ENCODE peak calls at places on chromosomes 12 and 14, in ten cellular contexts. W, I, F, J, H, Q, Y, V, O and C are unnamed samples.
A peak's percentile ranks its signal among the peaks of the same experiment; 100 is the strongest.

GRCh38 chr12:128792881-128793280 is 30.9 kb downstream of the SLC15A4 start:
- DNase-seq in O (no peak), W (no peak), J (no peak), Y (no peak), F (no peak), V (no peak), Q (no peak), H (no peak), I (no peak), C (no peak)

GRCh38 chr12:47820631-47821345 is 1.1 kb upstream of the HDAC7 start:
- DNase-seq in V (peak; percentile 98), Y (no peak), F (no peak), O (peak; percentile 92), I (peak; percentile 92), H (no peak), Q (peak; percentile 62), J (peak; percentile 92), W (peak; percentile 61), C (peak; percentile 97)

GRCh38 chr14:99579077-99579836 is 24.8 kb downstream of the CCDC85C start:
- DNase-seq in O (peak; percentile 78), Q (no peak), J (peak; percentile 75), I (no peak), V (no peak), F (no peak), H (no peak), W (no peak), Y (no peak), C (peak; percentile 84)

GRCh38 chr12:56951582-56952339 is 5.6 kb downstream of the RDH16 start:
- DNase-seq in Y (no peak), O (no peak), V (no peak), H (no peak), J (no peak), Q (no peak), I (no peak), F (no peak), W (no peak), C (no peak)

GRCh38 chr12:119036878-119037493 is 55.6 kb downstream of the SRRM4 start:
- DNase-seq in I (peak; percentile 82), W (peak; percentile 60), J (no peak), V (peak; percentile 51), F (peak; percentile 18), O (peak; percentile 39), Q (no peak), Y (peak; percentile 74), H (peak; percentile 29), C (peak; percentile 39)

GRCh38 chr12:66514581-66514980 is 164.3 kb downstream of the GRIP1 start:
- DNase-seq in J (peak; percentile 45), Y (peak; percentile 25), V (peak; percentile 62), I (no peak), W (no peak), Q (no peak), F (no peak), O (no peak), H (no peak), C (peak; percentile 10)

GRCh38 chr12:91180162-91180561 is 2.5 kb downstream of the DCN start:
- DNase-seq in W (no peak), I (no peak), V (peak; percentile 18), J (no peak), F (no peak), H (no peak), Q (no peak), Y (peak; percentile 62), O (no peak), C (no peak)

GRCh38 chr12:89319111-89319510 is 33.2 kb downstream of the DUSP6 start:
- DNase-seq in Y (no peak), H (no peak), I (no peak), F (no peak), O (no peak), V (peak; percentile 7), W (no peak), Q (no peak), J (no peak), C (no peak)

GRCh38 chr12:109459247-109459646 is 17.9 kb downstream of the KCTD10 start:
- DNase-seq in V (peak; percentile 49), W (no peak), Y (no peak), J (no peak), Q (no peak), F (no peak), H (no peak), O (no peak), I (no peak), C (no peak)

GRCh38 chr14:55188686-55189295 is 2.6 kb downstream of the DLGAP5 start:
- DNase-seq in O (no peak), Q (no peak), V (peak; percentile 61), H (no peak), I (no peak), W (no peak), F (no peak), J (no peak), Y (no peak), C (no peak)

GRCh38 chr14:55194656-55195355 is 3.4 kb upstream of the DLGAP5 start:
- DNase-seq in F (no peak), Q (no peak), I (no peak), W (no peak), O (no peak), V (no peak), Y (no peak), H (no peak), J (no peak), C (no peak)

GRCh38 chr14:55191101-55191880 is at the start of gene DLGAP5:
- DNase-seq in J (peak; percentile 94), O (peak; percentile 96), W (peak; percentile 91), Y (peak; percentile 100), F (peak; percentile 91), I (peak; percentile 99), H (peak; percentile 98), Q (peak; percentile 97), V (peak; percentile 97), C (peak; percentile 100)

GRCh38 chr14:55191881-55192616 is 664 bp upstream of the DLGAP5 start:
- DNase-seq in F (no peak), V (peak; percentile 53), W (peak; percentile 6), Y (no peak), O (peak; percentile 5), I (no peak), J (no peak), Q (no peak), H (peak; percentile 14), C (no peak)
- H3K9me2 ChIP-seq in F (no peaks in the 10 kb centered on the region), V (no peaks in the 10 kb centered on the region), W (no peaks in the 10 kb centered on the region), Y (no peaks in the 10 kb centered on the region), O (no peaks in the 10 kb centered on the region), I (no peaks in the 10 kb centered on the region), J (no peaks in the 10 kb centered on the region), Q (no peaks in the 10 kb centered on the region), H (no peaks in the 10 kb centered on the region), C (no peaks in the 10 kb centered on the region)

DNA sequence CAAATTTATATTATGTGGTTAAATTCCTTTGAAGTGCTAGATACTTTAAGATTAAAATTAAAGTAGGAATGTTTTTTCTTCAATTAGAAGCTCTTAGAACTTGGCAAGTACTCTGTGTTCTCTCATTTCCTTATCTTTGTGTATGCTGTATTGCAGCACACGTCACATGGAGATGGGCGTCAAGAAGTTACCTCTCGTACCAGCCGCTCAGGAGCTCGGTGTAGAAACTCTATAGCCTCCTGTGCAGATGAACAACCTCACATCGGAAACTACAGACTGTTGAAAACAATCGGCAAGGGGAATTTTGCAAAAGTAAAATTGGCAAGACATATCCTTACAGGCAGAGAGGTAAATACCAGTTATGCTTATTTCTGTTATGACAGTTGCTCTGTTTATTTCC is 19.7 kb downstream of the MARK3 start:
- DNase-seq in J (no peak), H (no peak), I (no peak), Y (no peak), F (no peak), O (peak; percentile 44), V (no peak), W (no peak), Q (no peak), C (no peak)
- H3K4me1 ChIP-seq in J (peaks cover 32% of the 10 kb centered on the region), H (peaks cover 34% of the 10 kb centered on the region), I (peaks cover 32% of the 10 kb centered on the region), Y (peaks cover 43% of the 10 kb centered on the region), F (peaks cover 7% of the 10 kb centered on the region), O (peaks cover 19% of the 10 kb centered on the region), V (peaks cover 48% of the 10 kb centered on the region), W (peaks cover 10% of the 10 kb centered on the region), Q (peaks cover 7% of the 10 kb centered on the region), C (peaks cover 18% of the 10 kb centered on the region)

DNA sequence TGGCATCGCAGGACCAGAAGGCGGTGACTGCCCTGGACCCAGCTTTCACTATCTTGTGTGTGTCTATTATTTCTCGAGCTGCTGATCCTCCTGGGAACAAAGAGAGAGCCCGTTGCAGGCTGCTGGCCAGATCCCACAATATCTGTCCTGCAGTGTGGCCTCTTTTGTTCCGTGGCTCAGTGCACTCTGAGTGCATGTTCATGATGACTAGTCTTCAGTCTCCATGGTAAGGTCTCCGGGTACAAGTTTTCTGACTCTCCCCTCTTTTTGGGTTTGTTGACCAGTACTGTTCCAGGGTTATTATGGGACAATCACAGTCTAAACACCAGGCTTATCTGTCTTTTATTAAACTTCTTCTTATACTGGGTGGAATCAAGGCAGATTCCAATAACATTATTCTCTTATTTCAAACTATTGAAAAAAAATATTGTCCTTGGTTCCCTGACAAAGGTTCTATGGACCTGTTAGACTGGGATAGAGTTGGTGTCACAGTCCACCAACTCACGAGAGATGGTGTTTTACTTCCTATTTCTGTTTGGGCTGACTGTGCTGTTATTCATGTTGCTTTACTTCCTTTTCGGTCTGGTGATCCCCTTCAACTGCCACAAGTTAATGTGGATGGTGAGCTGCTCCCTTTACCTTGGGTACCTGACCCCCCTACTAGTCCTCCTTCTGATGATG is 192.9 kb upstream of the ALG10B start:
- DNase-seq in Y (peak; percentile 28), H (peak; percentile 5), V (no peak), O (no peak), W (no peak), J (no peak), Q (no peak), I (no peak), F (no peak), C (no peak)
- H3K9me2 ChIP-seq in Y (no peaks in the 10 kb centered on the region), H (no peaks in the 10 kb centered on the region), V (no peaks in the 10 kb centered on the region), O (no peaks in the 10 kb centered on the region), W (no peaks in the 10 kb centered on the region), J (no peaks in the 10 kb centered on the region), Q (no peaks in the 10 kb centered on the region), I (no peaks in the 10 kb centered on the region), F (no peaks in the 10 kb centered on the region), C (no peaks in the 10 kb centered on the region)

DNA sequence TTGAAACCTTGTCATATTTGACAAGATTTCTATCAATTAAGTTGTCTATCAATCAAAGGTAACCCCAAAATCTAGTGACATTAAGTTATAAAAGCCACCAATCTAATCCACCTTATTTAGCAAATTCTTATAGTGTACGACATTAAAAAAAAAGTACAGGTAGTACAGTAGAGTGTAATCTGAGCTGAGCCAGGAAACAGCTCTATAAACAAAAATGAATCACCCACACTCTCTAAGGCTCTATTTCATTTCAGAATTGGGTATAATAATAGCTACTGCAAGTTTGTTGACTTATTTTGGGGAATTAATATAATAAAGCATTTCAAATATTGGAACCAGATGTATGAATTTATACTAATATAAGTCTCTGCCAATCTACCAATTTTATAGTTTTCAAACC is 342.4 kb upstream of the FLRT2 start:
- DNase-seq in H (no peak), I (no peak), F (no peak), Q (no peak), W (no peak), V (no peak), J (no peak), Y (no peak), O (no peak), C (peak; percentile 37)
- H3K4me1 ChIP-seq in H (no peaks in the 10 kb centered on the region), I (no peaks in the 10 kb centered on the region), F (no peaks in the 10 kb centered on the region), Q (no peaks in the 10 kb centered on the region), W (no peaks in the 10 kb centered on the region), V (no peaks in the 10 kb centered on the region), J (no peaks in the 10 kb centered on the region), Y (no peaks in the 10 kb centered on the region), O (no peaks in the 10 kb centered on the region), C (no peaks in the 10 kb centered on the region)